ENCODE peak calls at places on chromosomes 16 and 17, in ten cellular contexts. One of them, this sample, is unnamed.

GRCh38 chr17:38325221-38325851 is 18.4 kb downstream of the GPR179 start:
- DNase-seq in heart left ventricle: no peak
- DNase-seq in A549: no peak
- DNase-seq in ovary: no peak
- DNase-seq in sigmoid colon: no peak
- DNase-seq in cardiac muscle cell: peak; percentile 35
- DNase-seq in fibroblast of pulmonary artery: no peak
- DNase-seq in IMR-90: no peak
- DNase-seq in CD8-positive, alpha-beta T cell: no peak
- DNase-seq in body of pancreas: no peak
- DNase-seq in this sample: no peak

GRCh38 chr17:81380682-81381518 is 14.4 kb upstream of the BAHCC1 start:
- DNase-seq in IMR-90: no peak
- DNase-seq in CD8-positive, alpha-beta T cell: no peak
- DNase-seq in fibroblast of pulmonary artery: no peak
- DNase-seq in A549: no peak
- DNase-seq in heart left ventricle: no peak
- DNase-seq in sigmoid colon: no peak
- DNase-seq in body of pancreas: no peak
- DNase-seq in cardiac muscle cell: no peak
- DNase-seq in ovary: no peak
- DNase-seq in this sample: no peak

GRCh38 chr17:1147664-1148063 is 32.1 kb downstream of the ABR start:
- DNase-seq in ovary: no peak
- DNase-seq in IMR-90: peak; percentile 43
- DNase-seq in body of pancreas: peak; percentile 59
- DNase-seq in heart left ventricle: peak; percentile 50
- DNase-seq in fibroblast of pulmonary artery: peak; percentile 53
- DNase-seq in sigmoid colon: no peak
- DNase-seq in cardiac muscle cell: peak; percentile 54
- DNase-seq in CD8-positive, alpha-beta T cell: no peak
- DNase-seq in A549: peak; percentile 88
- DNase-seq in this sample: peak; percentile 19

GRCh38 chr16:71775949-71776348 is 32.7 kb downstream of the AP1G1 start:
- DNase-seq in body of pancreas: no peak
- DNase-seq in sigmoid colon: no peak
- DNase-seq in A549: no peak
- DNase-seq in IMR-90: no peak
- DNase-seq in CD8-positive, alpha-beta T cell: no peak
- DNase-seq in fibroblast of pulmonary artery: no peak
- DNase-seq in heart left ventricle: no peak
- DNase-seq in cardiac muscle cell: no peak
- DNase-seq in ovary: no peak
- DNase-seq in this sample: no peak

GRCh38 chr17:38619937-38620550 is 14.3 kb upstream of the SRCIN1 start:
- DNase-seq in CD8-positive, alpha-beta T cell: no peak
- DNase-seq in ovary: no peak
- DNase-seq in sigmoid colon: peak; percentile 25
- DNase-seq in fibroblast of pulmonary artery: no peak
- DNase-seq in heart left ventricle: no peak
- DNase-seq in cardiac muscle cell: no peak
- DNase-seq in IMR-90: no peak
- DNase-seq in A549: no peak
- DNase-seq in body of pancreas: no peak
- DNase-seq in this sample: no peak

GRCh38 chr17:19238167-19238505 is 970 bp downstream of the EPN2 start:
- DNase-seq in cardiac muscle cell: no peak
- DNase-seq in IMR-90: no peak
- DNase-seq in body of pancreas: peak; percentile 61
- DNase-seq in fibroblast of pulmonary artery: no peak
- DNase-seq in sigmoid colon: peak; percentile 79
- DNase-seq in heart left ventricle: peak; percentile 59
- DNase-seq in A549: peak; percentile 31
- DNase-seq in ovary: peak; percentile 42
- DNase-seq in CD8-positive, alpha-beta T cell: no peak
- DNase-seq in this sample: peak; percentile 59

GRCh38 chr17:13601317-13601775 is 383 bp downstream of the HS3ST3A1 start:
- DNase-seq in IMR-90: no peak
- DNase-seq in fibroblast of pulmonary artery: no peak
- DNase-seq in A549: no peak
- DNase-seq in body of pancreas: no peak
- DNase-seq in cardiac muscle cell: no peak
- DNase-seq in sigmoid colon: peak; percentile 65
- DNase-seq in ovary: peak; percentile 17
- DNase-seq in heart left ventricle: peak; percentile 28
- DNase-seq in CD8-positive, alpha-beta T cell: no peak
- DNase-seq in this sample: no peak

GRCh38 chr17:67602974-67603373 is 114.8 kb upstream of the NOL11 start:
- DNase-seq in IMR-90: peak; percentile 49
- DNase-seq in heart left ventricle: no peak
- DNase-seq in cardiac muscle cell: peak; percentile 49
- DNase-seq in ovary: no peak
- DNase-seq in A549: peak; percentile 61
- DNase-seq in CD8-positive, alpha-beta T cell: peak; percentile 23
- DNase-seq in body of pancreas: peak; percentile 37
- DNase-seq in sigmoid colon: no peak
- DNase-seq in fibroblast of pulmonary artery: peak; percentile 49
- DNase-seq in this sample: peak; percentile 27

GRCh38 chr16:53502331-53503269 is at the start of gene AKTIP:
- DNase-seq in sigmoid colon: peak; percentile 79
- DNase-seq in heart left ventricle: no peak
- DNase-seq in cardiac muscle cell: peak; percentile 51
- DNase-seq in fibroblast of pulmonary artery: peak; percentile 33
- DNase-seq in IMR-90: peak; percentile 52
- DNase-seq in CD8-positive, alpha-beta T cell: no peak
- DNase-seq in ovary: peak; percentile 46
- DNase-seq in A549: no peak
- DNase-seq in body of pancreas: peak; percentile 81
- DNase-seq in this sample: peak; percentile 80

GRCh38 chr17:34721326-34721725 is 141.9 kb downstream of the TMEM132E start:
- DNase-seq in heart left ventricle: no peak
- DNase-seq in body of pancreas: peak; percentile 48
- DNase-seq in fibroblast of pulmonary artery: no peak
- DNase-seq in sigmoid colon: no peak
- DNase-seq in CD8-positive, alpha-beta T cell: no peak
- DNase-seq in ovary: no peak
- DNase-seq in IMR-90: no peak
- DNase-seq in cardiac muscle cell: no peak
- DNase-seq in A549: no peak
- DNase-seq in this sample: no peak

DNA sequence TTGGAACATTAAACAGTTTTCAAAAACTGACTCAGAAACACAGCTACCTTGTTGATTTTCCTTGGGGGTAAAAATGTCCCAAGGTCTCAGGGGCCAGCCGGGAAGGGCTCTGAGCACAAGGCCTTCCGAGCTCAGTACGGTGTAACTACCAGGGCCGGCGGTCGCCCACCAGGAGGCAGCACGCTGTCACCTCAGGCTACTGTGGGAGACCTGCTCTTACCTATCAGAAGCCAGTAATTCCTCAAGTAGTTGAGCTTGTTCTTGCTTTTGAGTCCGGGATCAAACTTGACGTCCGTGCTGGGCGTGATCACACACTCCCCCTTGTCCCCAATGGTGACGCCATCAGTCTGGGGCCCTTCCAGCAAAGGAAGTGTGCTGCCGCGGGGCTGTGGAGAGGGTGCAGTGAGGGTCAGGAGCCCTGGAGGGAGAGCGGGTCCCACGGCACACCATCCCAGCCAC is 43.4 kb upstream of the ICAM2 start:
- DNase-seq in ovary: peak; percentile 51
- DNase-seq in CD8-positive, alpha-beta T cell: peak; percentile 20
- DNase-seq in body of pancreas: peak; percentile 82
- DNase-seq in A549: peak; percentile 68
- DNase-seq in cardiac muscle cell: peak; percentile 68
- DNase-seq in sigmoid colon: peak; percentile 74
- DNase-seq in IMR-90: peak; percentile 27
- DNase-seq in fibroblast of pulmonary artery: peak; percentile 67
- DNase-seq in heart left ventricle: peak; percentile 47
- DNase-seq in this sample: peak; percentile 91
- TF ChIP-seq CTCF in ovary: peak; percentile 22
- TF ChIP-seq CTCF in CD8-positive, alpha-beta T cell: peak; percentile 33
- TF ChIP-seq CTCF in body of pancreas: peak; percentile 39
- TF ChIP-seq CTCF in A549: peak; percentile 54
- TF ChIP-seq CTCF in cardiac muscle cell: peak; percentile 41
- TF ChIP-seq CTCF in sigmoid colon: peak; percentile 29
- TF ChIP-seq CTCF in IMR-90: peak; percentile 43
- TF ChIP-seq CTCF in fibroblast of pulmonary artery: peak; percentile 51
- TF ChIP-seq CTCF in heart left ventricle: peak; percentile 53
- TF ChIP-seq CTCF in this sample: peak; percentile 62

DNA sequence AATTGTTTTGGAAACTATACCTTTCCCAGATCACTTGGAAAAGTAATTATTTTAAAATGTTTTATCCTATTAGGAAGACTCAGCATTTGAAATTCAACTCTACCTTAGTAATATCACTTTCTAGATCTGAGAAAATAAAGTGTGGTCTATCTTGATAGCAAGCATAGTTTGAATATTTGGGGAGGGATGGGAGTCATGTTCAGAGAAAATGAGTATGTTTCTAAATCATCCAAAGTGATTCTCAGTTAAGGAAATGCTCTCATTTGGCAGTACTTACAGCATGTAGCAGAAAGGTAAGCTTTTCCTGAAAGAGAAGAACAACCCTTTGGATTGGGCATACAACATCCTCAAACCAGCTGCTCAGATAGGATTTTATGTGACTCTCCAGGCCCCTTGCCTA is 6.9 kb downstream of the C17orf75 start:
- DNase-seq in body of pancreas: no peak
- DNase-seq in sigmoid colon: no peak
- DNase-seq in ovary: no peak
- DNase-seq in cardiac muscle cell: no peak
- DNase-seq in fibroblast of pulmonary artery: no peak
- DNase-seq in IMR-90: no peak
- DNase-seq in A549: no peak
- DNase-seq in CD8-positive, alpha-beta T cell: no peak
- DNase-seq in heart left ventricle: no peak
- DNase-seq in this sample: no peak
- H3K4me3 ChIP-seq in body of pancreas: no peak overlapping the region
- H3K4me3 ChIP-seq in sigmoid colon: no peak overlapping the region
- H3K4me3 ChIP-seq in ovary: no peak overlapping the region
- H3K4me3 ChIP-seq in cardiac muscle cell: no peak overlapping the region
- H3K4me3 ChIP-seq in fibroblast of pulmonary artery: no peak overlapping the region
- H3K4me3 ChIP-seq in IMR-90: no peak overlapping the region
- H3K4me3 ChIP-seq in A549: no peak overlapping the region
- H3K4me3 ChIP-seq in CD8-positive, alpha-beta T cell: no peak overlapping the region
- H3K4me3 ChIP-seq in heart left ventricle: no peak overlapping the region
- H3K4me3 ChIP-seq in this sample: no peak overlapping the region

DNA sequence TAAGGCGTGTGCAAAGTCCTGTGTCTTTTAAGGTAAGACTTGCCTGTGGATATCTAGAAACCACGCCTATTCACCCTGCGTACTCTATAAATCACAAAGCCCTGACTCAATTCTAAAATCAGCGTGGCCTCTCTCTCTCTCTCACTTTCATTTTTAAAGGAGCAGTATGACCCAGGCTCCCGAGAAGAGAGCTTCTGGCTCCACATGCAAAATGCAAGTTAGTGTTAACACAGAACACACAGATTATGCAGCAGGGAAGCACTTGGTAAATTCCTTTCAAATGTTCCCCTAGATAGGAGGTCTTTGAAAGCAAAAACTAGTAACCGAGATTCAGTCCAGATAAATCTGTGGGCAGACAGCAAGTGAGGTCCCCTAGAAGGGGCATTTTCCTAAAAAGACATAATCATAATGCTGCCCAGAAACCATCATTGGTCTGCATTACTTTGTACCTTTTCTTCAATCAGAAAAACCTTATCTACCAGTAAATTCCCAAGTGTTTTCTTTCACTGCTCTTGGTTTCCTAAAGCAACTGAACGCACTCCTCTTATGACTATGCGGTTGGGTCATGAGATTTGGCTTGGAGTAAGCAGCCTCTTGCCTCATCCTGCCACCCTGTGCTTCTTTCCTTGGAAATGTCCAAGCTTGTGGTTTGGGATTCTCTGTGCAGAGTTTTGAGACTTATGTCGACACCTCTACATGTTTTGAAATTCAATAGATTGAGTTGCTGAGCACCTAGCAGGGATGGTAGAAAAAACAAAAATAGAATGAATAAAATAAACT is 31.7 kb upstream of the KCNJ2 start:
- DNase-seq in CD8-positive, alpha-beta T cell: no peak
- DNase-seq in ovary: peak; percentile 70
- DNase-seq in heart left ventricle: peak; percentile 32
- DNase-seq in IMR-90: peak; percentile 95
- DNase-seq in fibroblast of pulmonary artery: peak; percentile 96
- DNase-seq in body of pancreas: peak; percentile 29
- DNase-seq in sigmoid colon: peak; percentile 86
- DNase-seq in cardiac muscle cell: peak; percentile 97
- DNase-seq in A549: peak; percentile 62
- DNase-seq in this sample: peak; percentile 56
- TF ChIP-seq CTCF in CD8-positive, alpha-beta T cell: no peak
- TF ChIP-seq CTCF in ovary: no peak
- TF ChIP-seq CTCF in heart left ventricle: no peak
- TF ChIP-seq CTCF in IMR-90: peak; percentile 3
- TF ChIP-seq CTCF in fibroblast of pulmonary artery: no peak
- TF ChIP-seq CTCF in body of pancreas: no peak
- TF ChIP-seq CTCF in sigmoid colon: no peak
- TF ChIP-seq CTCF in cardiac muscle cell: no peak
- TF ChIP-seq CTCF in A549: no peak
- TF ChIP-seq CTCF in this sample: no peak

GRCh38 chr16:21279501-21279900 is 1.4 kb upstream of the CRYM start:
- DNase-seq in cardiac muscle cell: no peak
- DNase-seq in sigmoid colon: no peak
- DNase-seq in CD8-positive, alpha-beta T cell: no peak
- DNase-seq in IMR-90: no peak
- DNase-seq in A549: no peak
- DNase-seq in body of pancreas: no peak
- DNase-seq in ovary: no peak
- DNase-seq in heart left ventricle: no peak
- DNase-seq in fibroblast of pulmonary artery: no peak
- DNase-seq in this sample: no peak

GRCh38 chr16:21281698-21282389 is 3.8 kb upstream of the CRYM start:
- DNase-seq in heart left ventricle: no peak
- DNase-seq in CD8-positive, alpha-beta T cell: no peak
- DNase-seq in fibroblast of pulmonary artery: no peak
- DNase-seq in IMR-90: no peak
- DNase-seq in ovary: no peak
- DNase-seq in cardiac muscle cell: no peak
- DNase-seq in body of pancreas: no peak
- DNase-seq in A549: no peak
- DNase-seq in sigmoid colon: no peak
- DNase-seq in this sample: no peak

GRCh38 chr16:21283521-21284289 is 5.6 kb upstream of the CRYM start:
- DNase-seq in heart left ventricle: peak; percentile 71
- DNase-seq in body of pancreas: peak; percentile 16
- DNase-seq in cardiac muscle cell: peak; percentile 49
- DNase-seq in ovary: peak; percentile 24
- DNase-seq in IMR-90: peak; percentile 25
- DNase-seq in A549: peak; percentile 65
- DNase-seq in CD8-positive, alpha-beta T cell: no peak
- DNase-seq in sigmoid colon: peak; percentile 75
- DNase-seq in fibroblast of pulmonary artery: peak; percentile 29
- DNase-seq in this sample: peak; percentile 36

DNA sequence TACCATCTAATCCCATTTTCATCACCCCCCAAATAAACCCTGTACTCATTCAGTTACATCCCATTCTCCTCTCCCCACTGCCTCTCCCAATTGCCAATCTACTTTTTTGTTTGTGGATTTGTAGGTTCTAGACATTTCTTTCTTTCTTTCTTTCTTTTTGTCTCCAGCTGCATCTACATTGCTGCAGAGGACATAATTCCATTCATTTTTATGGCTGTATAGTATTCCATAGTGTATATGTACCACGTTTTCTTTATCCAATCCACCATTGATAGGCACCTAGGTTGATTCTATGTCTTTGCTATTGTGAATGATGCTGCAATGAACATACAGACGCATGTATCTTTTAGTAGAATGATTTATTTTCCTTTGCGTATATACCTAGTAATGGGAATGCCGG is 6.3 kb upstream of the CRYM start:
- DNase-seq in body of pancreas: no peak
- DNase-seq in ovary: no peak
- DNase-seq in cardiac muscle cell: no peak
- DNase-seq in fibroblast of pulmonary artery: no peak
- DNase-seq in A549: no peak
- DNase-seq in heart left ventricle: no peak
- DNase-seq in CD8-positive, alpha-beta T cell: no peak
- DNase-seq in IMR-90: no peak
- DNase-seq in sigmoid colon: no peak
- DNase-seq in this sample: no peak
- H3K4me3 ChIP-seq in body of pancreas: no peak overlapping the region
- H3K4me3 ChIP-seq in ovary: no peak overlapping the region
- H3K4me3 ChIP-seq in cardiac muscle cell: peak overlapping the region; percentile 45
- H3K4me3 ChIP-seq in fibroblast of pulmonary artery: no peak overlapping the region
- H3K4me3 ChIP-seq in A549: peak overlapping the region; percentile 50
- H3K4me3 ChIP-seq in heart left ventricle: peak overlapping the region; percentile 14
- H3K4me3 ChIP-seq in CD8-positive, alpha-beta T cell: no peak overlapping the region
- H3K4me3 ChIP-seq in IMR-90: no peak overlapping the region
- H3K4me3 ChIP-seq in sigmoid colon: no peak overlapping the region
- H3K4me3 ChIP-seq in this sample: no peak overlapping the region